ENCODE peak calls at places on chromosomes 12 and 14, in four cellular contexts. F is K562, V is SK-N-SH, P is H1. R is an unnamed sample.

GRCh38 chr12:8664228-8664963 is 1.8 kb upstream of the MFAP5 start:
- DNase-seq in P (no peak), F (no peak), V (no peak), R (no peak)

GRCh38 chr14:66056268-66056907 is 429.8 kb upstream of the CCDC196 start:
- DNase-seq in V (no peak), P (no peak), F (no peak), R (no peak)

GRCh38 chr12:91877022-91877421 is 268.6 kb downstream of the BTG1 start:
- DNase-seq in V (no peak), P (no peak), F (no peak), R (peak)

GRCh38 chr12:122641976-122642375 is 61.2 kb downstream of the HCAR2 start:
- DNase-seq in P (no peak), F (no peak), V (no peak), R (no peak)

GRCh38 chr12:38392584-38393144 is 76.1 kb downstream of the ALG10B start:
- DNase-seq in F (no peak), P (no peak), V (no peak), R (no peak)

GRCh38 chr12:30970559-30971202 is 44.1 kb downstream of the TSPAN11 start:
- DNase-seq in V (peak), F (no peak), P (no peak), R (no peak)

GRCh38 chr14:94174622-94175402 is 690 bp downstream of the PPP4R4 start:
- DNase-seq in P (peak), F (no peak), V (peak), R (no peak)

GRCh38 chr14:31206536-31207286 is 882 bp downstream of the HECTD1 start:
- DNase-seq in V (peak), F (peak), P (peak), R (no peak)

GRCh38 chr12:43806737-43807072 is 588 bp upstream of the TWF1 start:
- DNase-seq in V (peak), P (no peak), F (no peak), R (no peak)

GRCh38 chr12:112559784-112560183 is 141.0 kb downstream of the PTPN11 start:
- DNase-seq in P (no peak), V (no peak), F (no peak), R (no peak)

GRCh38 chr14:56797569-56798446 is 12.5 kb downstream of the OTX2 start:
- DNase-seq in V (no peak), F (no peak), P (peak), R (no peak)

GRCh38 chr14:71062581-71063303 is 155.5 kb downstream of the PCNX1 start:
- DNase-seq in V (no peak), P (no peak), F (no peak), R (no peak)

GRCh38 chr12:5432011-5432400 is at the start of gene NTF3:
- DNase-seq in F (no peak), V (peak), P (peak), R (no peak)

GRCh38 chr14:93832665-93833064 is 44.4 kb upstream of the PRIMA1 start:
- DNase-seq in F (no peak), P (no peak), V (peak), R (no peak)

GRCh38 chr14:51716610-51717009 is 64.9 kb downstream of the FRMD6 start:
- DNase-seq in F (no peak), P (no peak), V (no peak), R (no peak)

GRCh38 chr14:71021347-71022014 is 114.2 kb downstream of the PCNX1 start:
- DNase-seq in F (no peak), P (no peak), V (no peak), R (no peak)

GRCh38 chr12:120821878-120822277 is 82.3 kb downstream of the SPPL3 start:
- DNase-seq in V (no peak), P (no peak), F (no peak), R (no peak)

GRCh38 chr12:10167588-10167987 is 4.3 kb downstream of the OLR1 start:
- DNase-seq in F (no peak), V (no peak), P (no peak), R (no peak)

GRCh38 chr12:47812797-47813490 is 6.8 kb downstream of the HDAC7 start:
- DNase-seq in F (peak), V (no peak), P (peak), R (peak)

GRCh38 chr14:38662781-38663180 is 406.9 kb upstream of the CLEC14A start:
- DNase-seq in V (no peak), P (no peak), F (no peak), R (no peak)

GRCh38 chr12:3965096-3965495 is 91.9 kb upstream of the PARP11 start:
- DNase-seq in V (no peak), P (no peak), F (no peak), R (no peak)

GRCh38 chr12:14264777-14265176 is 100.7 kb upstream of the ATF7IP start:
- DNase-seq in F (no peak), P (no peak), V (no peak), R (no peak)

GRCh38 chr14:50501642-50502041 is 30.7 kb downstream of the MAP4K5 start:
- DNase-seq in P (no peak), V (no peak), F (no peak), R (no peak)

GRCh38 chr12:107441906-107442305 is 243.7 kb upstream of the PWP1 start:
- DNase-seq in F (no peak), P (no peak), V (no peak), R (no peak)

GRCh38 chr14:81018245-81018644 is 62.8 kb downstream of the TSHR start:
- DNase-seq in V (no peak), F (no peak), P (no peak), R (no peak)

GRCh38 chr12:8816448-8816847 is 6.0 kb upstream of the A2ML1 start:
- DNase-seq in V (no peak), F (peak), P (no peak), R (no peak)

GRCh38 chr14:64885555-64885954 is 5.8 kb upstream of the SPTB start:
- DNase-seq in P (no peak), V (no peak), F (peak), R (no peak)

GRCh38 chr12:89417246-89417977 is 65.1 kb upstream of the DUSP6 start:
- DNase-seq in P (no peak), V (no peak), F (no peak), R (no peak)

GRCh38 chr12:102069707-102070106 is 7.9 kb upstream of the WASHC3 start:
- DNase-seq in P (no peak), F (no peak), V (no peak), R (no peak)

DNA sequence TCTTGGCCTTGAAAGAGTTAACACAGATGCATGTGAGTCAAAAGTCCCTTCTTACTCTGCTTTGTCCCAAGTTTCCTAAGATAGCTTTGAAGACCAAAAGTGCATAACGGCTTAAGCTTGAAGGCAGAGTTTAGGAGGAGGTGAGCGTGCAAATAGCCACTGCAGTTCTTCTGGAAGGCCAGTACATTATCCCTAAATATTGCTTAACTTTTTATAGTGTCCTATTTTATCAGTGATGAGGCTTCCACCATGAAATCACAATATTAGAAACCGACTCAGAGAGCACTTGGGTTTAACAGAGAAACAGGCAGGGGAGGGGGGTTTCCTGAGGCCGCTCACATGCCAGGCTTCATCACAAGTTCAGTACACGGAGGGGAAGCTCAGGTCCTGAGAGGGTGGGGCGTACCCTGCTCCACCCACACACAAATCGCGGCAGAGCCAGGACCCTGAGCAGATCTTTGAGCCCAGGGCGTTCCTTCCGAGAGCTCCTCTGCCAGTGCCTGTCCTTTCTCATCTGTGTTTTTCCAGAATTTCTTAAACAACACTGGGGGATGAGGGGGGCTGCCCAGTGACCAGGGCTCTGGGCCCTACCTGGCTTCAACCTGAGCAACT is 26.8 kb upstream of the BDKRB2 start:
- DNase-seq in V (no peak), F (no peak), P (no peak), R (no peak)
- TF ChIP-seq NRF1 in V (no peak), F (no peak), P (no peak), R (no peak)

DNA sequence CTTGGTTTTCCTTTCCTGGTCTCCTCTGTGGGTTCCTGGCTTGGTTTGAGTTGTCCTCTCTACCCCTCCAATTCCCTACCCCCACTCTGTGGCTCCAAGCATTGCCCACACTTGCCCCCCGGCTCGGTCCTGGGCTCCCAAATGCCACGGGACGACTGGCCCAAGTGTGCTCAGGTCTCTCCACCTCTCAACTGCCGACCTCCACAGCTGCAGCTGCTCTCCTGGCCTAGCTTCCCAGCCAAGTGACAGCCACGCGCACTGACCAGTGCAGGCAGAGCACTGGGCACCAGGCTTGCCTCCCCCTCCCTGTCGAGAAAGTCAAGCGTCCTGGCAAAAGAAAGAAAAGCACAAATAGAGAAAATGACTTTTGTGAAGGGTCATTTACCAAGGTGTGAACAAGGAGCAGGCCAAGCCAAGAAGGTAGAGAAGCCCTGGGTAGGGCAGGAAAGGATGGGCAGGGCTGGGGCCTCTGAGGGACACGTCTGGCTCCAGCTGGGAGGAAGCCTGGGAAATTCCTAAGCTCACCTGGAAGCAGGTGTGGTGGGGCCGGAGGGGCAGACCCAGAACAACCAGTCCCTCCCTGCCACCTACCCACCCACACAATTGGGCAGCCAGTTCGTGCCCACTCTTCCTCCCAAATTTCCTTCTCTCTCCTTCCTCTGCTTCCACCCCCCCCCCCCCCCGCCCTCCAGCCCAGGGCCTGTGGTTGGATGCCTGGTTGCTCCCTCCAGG is 1.8 kb upstream of the CEP170B start:
- DNase-seq in F (no peak), V (no peak), P (no peak), R (no peak)
- TF ChIP-seq NRF1 in F (no peak), V (no peak), P (no peak), R (no peak)

DNA sequence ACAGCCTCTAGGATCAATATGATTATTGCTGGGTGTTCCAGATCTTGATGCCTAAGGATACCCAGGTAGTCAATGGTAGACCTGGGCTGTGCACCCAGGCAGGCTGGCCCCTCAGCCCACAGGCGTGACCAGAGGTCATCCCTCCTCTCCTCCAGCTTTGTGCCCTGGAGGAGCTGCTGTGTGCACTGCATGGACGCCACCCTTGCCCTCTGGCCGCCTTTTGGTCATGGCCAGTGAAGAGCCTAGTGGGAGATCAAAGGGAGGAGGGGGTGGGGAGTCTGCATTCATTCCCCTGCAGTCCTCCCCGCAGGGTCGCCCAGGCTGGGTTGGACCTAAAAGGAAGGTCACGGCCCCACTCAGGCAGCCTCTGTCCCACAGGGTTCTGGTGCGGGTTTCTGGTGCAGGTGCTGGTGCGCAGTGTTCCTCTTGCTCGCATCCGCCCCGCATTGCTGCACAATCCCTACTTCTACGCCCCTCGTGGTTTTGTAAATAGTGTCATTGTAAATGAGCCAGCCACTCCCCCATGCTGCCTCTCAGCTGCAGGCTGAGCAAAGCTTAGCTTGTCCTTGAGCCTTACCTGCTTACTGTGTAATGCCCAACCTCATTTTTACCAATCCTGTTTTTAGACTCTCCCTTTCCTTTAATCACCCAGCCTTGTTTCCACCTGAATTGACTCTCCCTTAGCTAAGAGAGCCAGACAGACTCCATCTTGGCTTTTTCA is 55.3 kb downstream of the PSMA6 start:
- DNase-seq in F (peak), V (peak), P (peak), R (no peak)
- TF ChIP-seq NRF1 in F (peak), V (no peak), P (no peak), R (no peak)

GRCh38 chr12:32988982-32989381 is 92.4 kb upstream of the PKP2 start:
- DNase-seq in P (no peak), F (no peak), V (no peak), R (no peak)

GRCh38 chr12:32987526-32987925 is 90.9 kb upstream of the PKP2 start:
- DNase-seq in F (no peak), P (no peak), V (no peak), R (no peak)

GRCh38 chr12:32981139-32981538 is 84.6 kb upstream of the PKP2 start:
- DNase-seq in F (no peak), V (no peak), P (no peak), R (no peak)

GRCh38 chr12:32983332-32983731 is 86.8 kb upstream of the PKP2 start:
- DNase-seq in P (no peak), V (no peak), F (peak), R (no peak)

DNA sequence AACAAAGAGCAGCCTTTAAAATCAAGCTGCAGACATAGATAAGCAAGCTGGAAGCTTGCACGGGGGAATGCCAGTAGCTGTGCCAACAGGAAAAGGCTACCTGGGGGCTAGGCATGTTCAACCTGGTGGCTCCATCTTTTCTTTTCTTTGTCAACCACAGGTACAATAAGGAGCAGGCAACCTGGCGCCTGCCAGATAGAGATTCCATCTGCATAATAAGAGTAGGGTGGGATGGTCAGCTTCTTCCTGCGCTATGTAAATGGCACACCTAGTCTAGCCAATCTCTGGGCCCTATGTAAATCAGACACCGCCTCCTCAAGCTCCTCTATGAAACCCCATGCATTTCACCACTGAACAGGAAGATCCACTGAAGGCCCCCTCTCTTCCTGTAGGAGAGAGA is 87.4 kb upstream of the PKP2 start:
- DNase-seq in F (peak), V (peak), P (no peak), R (no peak)
- TF ChIP-seq NRF1 in F (no peak), V (no peak), P (no peak), R (no peak)

R was measured in GM12878.